ENCODE peak calls at places on chromosomes 16 and 17, in ten cellular contexts. One of them, this sample, is unnamed.
A peak's percentile ranks its signal among the peaks of the same experiment; 100 is the strongest.

GRCh38 chr17:64152428-64153125 is 22.6 kb upstream of the ERN1 start:
- DNase-seq in nephron progenitor cell: no peak
- DNase-seq in fibroblast of pulmonary artery: no peak
- DNase-seq in adrenal gland: no peak
- DNase-seq in HL-60: no peak
- DNase-seq in NCI-H1436: no peak
- DNase-seq in ovary: no peak
- DNase-seq in stimulated activated effector memory CD8-positive, alpha-beta T cell treated with anti-CD3 and anti-CD28 coated beads, Interleukin-12 subunit alpha, Interleukin-12 subunit beta, amount 100 ng/mL, for 72 hours: no peak
- DNase-seq in left ventricle myocardium superior: no peak
- DNase-seq in stimulated activated naive CD8-positive, alpha-beta T cell treated with anti-CD3 and anti-CD28 coated beads, Interleukin-15, amount 100 ng/mL, for 72 hours: no peak
- DNase-seq in this sample: no peak

GRCh38 chr17:73045722-73046121 is 46.8 kb downstream of the SLC39A11 start:
- DNase-seq in nephron progenitor cell: no peak
- DNase-seq in fibroblast of pulmonary artery: no peak
- DNase-seq in adrenal gland: no peak
- DNase-seq in HL-60: no peak
- DNase-seq in NCI-H1436: no peak
- DNase-seq in ovary: no peak
- DNase-seq in stimulated activated effector memory CD8-positive, alpha-beta T cell treated with anti-CD3 and anti-CD28 coated beads, Interleukin-12 subunit alpha, Interleukin-12 subunit beta, amount 100 ng/mL, for 72 hours: no peak
- DNase-seq in left ventricle myocardium superior: peak; percentile 39
- DNase-seq in stimulated activated naive CD8-positive, alpha-beta T cell treated with anti-CD3 and anti-CD28 coated beads, Interleukin-15, amount 100 ng/mL, for 72 hours: no peak
- DNase-seq in this sample: no peak

GRCh38 chr17:38892083-38892482 is 22.2 kb downstream of the LASP1 start:
- DNase-seq in nephron progenitor cell: no peak
- DNase-seq in fibroblast of pulmonary artery: no peak
- DNase-seq in adrenal gland: no peak
- DNase-seq in HL-60: no peak
- DNase-seq in NCI-H1436: no peak
- DNase-seq in ovary: no peak
- DNase-seq in stimulated activated effector memory CD8-positive, alpha-beta T cell treated with anti-CD3 and anti-CD28 coated beads, Interleukin-12 subunit alpha, Interleukin-12 subunit beta, amount 100 ng/mL, for 72 hours: no peak
- DNase-seq in left ventricle myocardium superior: no peak
- DNase-seq in stimulated activated naive CD8-positive, alpha-beta T cell treated with anti-CD3 and anti-CD28 coated beads, Interleukin-15, amount 100 ng/mL, for 72 hours: no peak
- DNase-seq in this sample: no peak

GRCh38 chr16:15516609-15517008 is 82.2 kb downstream of the BMERB1 start:
- DNase-seq in nephron progenitor cell: no peak
- DNase-seq in fibroblast of pulmonary artery: no peak
- DNase-seq in adrenal gland: no peak
- DNase-seq in HL-60: no peak
- DNase-seq in NCI-H1436: no peak
- DNase-seq in ovary: no peak
- DNase-seq in stimulated activated effector memory CD8-positive, alpha-beta T cell treated with anti-CD3 and anti-CD28 coated beads, Interleukin-12 subunit alpha, Interleukin-12 subunit beta, amount 100 ng/mL, for 72 hours: no peak
- DNase-seq in left ventricle myocardium superior: no peak
- DNase-seq in stimulated activated naive CD8-positive, alpha-beta T cell treated with anti-CD3 and anti-CD28 coated beads, Interleukin-15, amount 100 ng/mL, for 72 hours: no peak
- DNase-seq in this sample: no peak

GRCh38 chr17:2259769-2260536 is 43.6 kb downstream of the SMG6 start:
- DNase-seq in nephron progenitor cell: no peak
- DNase-seq in fibroblast of pulmonary artery: peak; percentile 26
- DNase-seq in adrenal gland: no peak
- DNase-seq in HL-60: no peak
- DNase-seq in NCI-H1436: no peak
- DNase-seq in ovary: no peak
- DNase-seq in stimulated activated effector memory CD8-positive, alpha-beta T cell treated with anti-CD3 and anti-CD28 coated beads, Interleukin-12 subunit alpha, Interleukin-12 subunit beta, amount 100 ng/mL, for 72 hours: peak; percentile 45
- DNase-seq in left ventricle myocardium superior: no peak
- DNase-seq in stimulated activated naive CD8-positive, alpha-beta T cell treated with anti-CD3 and anti-CD28 coated beads, Interleukin-15, amount 100 ng/mL, for 72 hours: peak; percentile 78
- DNase-seq in this sample: no peak

GRCh38 chr16:22692916-22693646 is 120.9 kb upstream of the HS3ST2 start:
- DNase-seq in nephron progenitor cell: no peak
- DNase-seq in fibroblast of pulmonary artery: no peak
- DNase-seq in adrenal gland: no peak
- DNase-seq in HL-60: no peak
- DNase-seq in NCI-H1436: no peak
- DNase-seq in ovary: no peak
- DNase-seq in stimulated activated effector memory CD8-positive, alpha-beta T cell treated with anti-CD3 and anti-CD28 coated beads, Interleukin-12 subunit alpha, Interleukin-12 subunit beta, amount 100 ng/mL, for 72 hours: no peak
- DNase-seq in left ventricle myocardium superior: no peak
- DNase-seq in stimulated activated naive CD8-positive, alpha-beta T cell treated with anti-CD3 and anti-CD28 coated beads, Interleukin-15, amount 100 ng/mL, for 72 hours: no peak
- DNase-seq in this sample: no peak

GRCh38 chr17:14143678-14144077 is 74.4 kb downstream of the COX10 start:
- DNase-seq in nephron progenitor cell: no peak
- DNase-seq in fibroblast of pulmonary artery: no peak
- DNase-seq in adrenal gland: no peak
- DNase-seq in HL-60: no peak
- DNase-seq in NCI-H1436: peak; percentile 62
- DNase-seq in ovary: no peak
- DNase-seq in stimulated activated effector memory CD8-positive, alpha-beta T cell treated with anti-CD3 and anti-CD28 coated beads, Interleukin-12 subunit alpha, Interleukin-12 subunit beta, amount 100 ng/mL, for 72 hours: no peak
- DNase-seq in left ventricle myocardium superior: no peak
- DNase-seq in stimulated activated naive CD8-positive, alpha-beta T cell treated with anti-CD3 and anti-CD28 coated beads, Interleukin-15, amount 100 ng/mL, for 72 hours: no peak
- DNase-seq in this sample: no peak

GRCh38 chr17:71917715-71918114 is 203.1 kb upstream of the SOX9 start:
- DNase-seq in nephron progenitor cell: no peak
- DNase-seq in fibroblast of pulmonary artery: no peak
- DNase-seq in adrenal gland: no peak
- DNase-seq in HL-60: no peak
- DNase-seq in NCI-H1436: no peak
- DNase-seq in ovary: no peak
- DNase-seq in stimulated activated effector memory CD8-positive, alpha-beta T cell treated with anti-CD3 and anti-CD28 coated beads, Interleukin-12 subunit alpha, Interleukin-12 subunit beta, amount 100 ng/mL, for 72 hours: no peak
- DNase-seq in left ventricle myocardium superior: no peak
- DNase-seq in stimulated activated naive CD8-positive, alpha-beta T cell treated with anti-CD3 and anti-CD28 coated beads, Interleukin-15, amount 100 ng/mL, for 72 hours: no peak
- DNase-seq in this sample: no peak

GRCh38 chr17:69480197-69480596 is 65.7 kb downstream of the MAP2K6 start:
- DNase-seq in nephron progenitor cell: no peak
- DNase-seq in fibroblast of pulmonary artery: no peak
- DNase-seq in adrenal gland: no peak
- DNase-seq in HL-60: no peak
- DNase-seq in NCI-H1436: no peak
- DNase-seq in ovary: no peak
- DNase-seq in stimulated activated effector memory CD8-positive, alpha-beta T cell treated with anti-CD3 and anti-CD28 coated beads, Interleukin-12 subunit alpha, Interleukin-12 subunit beta, amount 100 ng/mL, for 72 hours: no peak
- DNase-seq in left ventricle myocardium superior: peak; percentile 34
- DNase-seq in stimulated activated naive CD8-positive, alpha-beta T cell treated with anti-CD3 and anti-CD28 coated beads, Interleukin-15, amount 100 ng/mL, for 72 hours: no peak
- DNase-seq in this sample: no peak

GRCh38 chr17:10073905-10074304 is 124.5 kb downstream of the GAS7 start:
- DNase-seq in nephron progenitor cell: no peak
- DNase-seq in fibroblast of pulmonary artery: no peak
- DNase-seq in adrenal gland: no peak
- DNase-seq in HL-60: no peak
- DNase-seq in NCI-H1436: no peak
- DNase-seq in ovary: no peak
- DNase-seq in stimulated activated effector memory CD8-positive, alpha-beta T cell treated with anti-CD3 and anti-CD28 coated beads, Interleukin-12 subunit alpha, Interleukin-12 subunit beta, amount 100 ng/mL, for 72 hours: no peak
- DNase-seq in left ventricle myocardium superior: peak; percentile 51
- DNase-seq in stimulated activated naive CD8-positive, alpha-beta T cell treated with anti-CD3 and anti-CD28 coated beads, Interleukin-15, amount 100 ng/mL, for 72 hours: no peak
- DNase-seq in this sample: no peak

GRCh38 chr16:11359370-11359769 is 14.1 kb downstream of the RMI2 start:
- DNase-seq in nephron progenitor cell: peak; percentile 21
- DNase-seq in fibroblast of pulmonary artery: no peak
- DNase-seq in adrenal gland: no peak
- DNase-seq in HL-60: no peak
- DNase-seq in NCI-H1436: no peak
- DNase-seq in ovary: no peak
- DNase-seq in stimulated activated effector memory CD8-positive, alpha-beta T cell treated with anti-CD3 and anti-CD28 coated beads, Interleukin-12 subunit alpha, Interleukin-12 subunit beta, amount 100 ng/mL, for 72 hours: no peak
- DNase-seq in left ventricle myocardium superior: no peak
- DNase-seq in stimulated activated naive CD8-positive, alpha-beta T cell treated with anti-CD3 and anti-CD28 coated beads, Interleukin-15, amount 100 ng/mL, for 72 hours: no peak
- DNase-seq in this sample: no peak

GRCh38 chr17:65514082-65514481 is 47.4 kb downstream of the AXIN2 start:
- DNase-seq in nephron progenitor cell: no peak
- DNase-seq in fibroblast of pulmonary artery: peak; percentile 59
- DNase-seq in adrenal gland: no peak
- DNase-seq in HL-60: no peak
- DNase-seq in NCI-H1436: no peak
- DNase-seq in ovary: no peak
- DNase-seq in stimulated activated effector memory CD8-positive, alpha-beta T cell treated with anti-CD3 and anti-CD28 coated beads, Interleukin-12 subunit alpha, Interleukin-12 subunit beta, amount 100 ng/mL, for 72 hours: no peak
- DNase-seq in left ventricle myocardium superior: no peak
- DNase-seq in stimulated activated naive CD8-positive, alpha-beta T cell treated with anti-CD3 and anti-CD28 coated beads, Interleukin-15, amount 100 ng/mL, for 72 hours: no peak
- DNase-seq in this sample: no peak

GRCh38 chr16:12874135-12874534 is 27.3 kb upstream of the SHISA9 start:
- DNase-seq in nephron progenitor cell: no peak
- DNase-seq in fibroblast of pulmonary artery: peak; percentile 34
- DNase-seq in adrenal gland: no peak
- DNase-seq in HL-60: no peak
- DNase-seq in NCI-H1436: no peak
- DNase-seq in ovary: no peak
- DNase-seq in stimulated activated effector memory CD8-positive, alpha-beta T cell treated with anti-CD3 and anti-CD28 coated beads, Interleukin-12 subunit alpha, Interleukin-12 subunit beta, amount 100 ng/mL, for 72 hours: no peak
- DNase-seq in left ventricle myocardium superior: no peak
- DNase-seq in stimulated activated naive CD8-positive, alpha-beta T cell treated with anti-CD3 and anti-CD28 coated beads, Interleukin-15, amount 100 ng/mL, for 72 hours: no peak
- DNase-seq in this sample: no peak

GRCh38 chr17:28076138-28076537 is 33.7 kb downstream of the NLK start:
- DNase-seq in nephron progenitor cell: no peak
- DNase-seq in fibroblast of pulmonary artery: no peak
- DNase-seq in adrenal gland: no peak
- DNase-seq in HL-60: no peak
- DNase-seq in NCI-H1436: no peak
- DNase-seq in ovary: no peak
- DNase-seq in stimulated activated effector memory CD8-positive, alpha-beta T cell treated with anti-CD3 and anti-CD28 coated beads, Interleukin-12 subunit alpha, Interleukin-12 subunit beta, amount 100 ng/mL, for 72 hours: no peak
- DNase-seq in left ventricle myocardium superior: no peak
- DNase-seq in stimulated activated naive CD8-positive, alpha-beta T cell treated with anti-CD3 and anti-CD28 coated beads, Interleukin-15, amount 100 ng/mL, for 72 hours: no peak
- DNase-seq in this sample: no peak

GRCh38 chr17:65799869-65800268 is 238.4 kb upstream of the AXIN2 start:
- DNase-seq in nephron progenitor cell: no peak
- DNase-seq in fibroblast of pulmonary artery: no peak
- DNase-seq in adrenal gland: no peak
- DNase-seq in HL-60: no peak
- DNase-seq in NCI-H1436: no peak
- DNase-seq in ovary: no peak
- DNase-seq in stimulated activated effector memory CD8-positive, alpha-beta T cell treated with anti-CD3 and anti-CD28 coated beads, Interleukin-12 subunit alpha, Interleukin-12 subunit beta, amount 100 ng/mL, for 72 hours: no peak
- DNase-seq in left ventricle myocardium superior: no peak
- DNase-seq in stimulated activated naive CD8-positive, alpha-beta T cell treated with anti-CD3 and anti-CD28 coated beads, Interleukin-15, amount 100 ng/mL, for 72 hours: no peak
- DNase-seq in this sample: no peak

GRCh38 chr17:10265100-10265810 is 66.8 kb upstream of the GAS7 start:
- DNase-seq in nephron progenitor cell: no peak
- DNase-seq in fibroblast of pulmonary artery: no peak
- DNase-seq in adrenal gland: no peak
- DNase-seq in HL-60: no peak
- DNase-seq in NCI-H1436: no peak
- DNase-seq in ovary: no peak
- DNase-seq in stimulated activated effector memory CD8-positive, alpha-beta T cell treated with anti-CD3 and anti-CD28 coated beads, Interleukin-12 subunit alpha, Interleukin-12 subunit beta, amount 100 ng/mL, for 72 hours: no peak
- DNase-seq in left ventricle myocardium superior: no peak
- DNase-seq in stimulated activated naive CD8-positive, alpha-beta T cell treated with anti-CD3 and anti-CD28 coated beads, Interleukin-15, amount 100 ng/mL, for 72 hours: no peak
- DNase-seq in this sample: no peak

GRCh38 chr16:12695454-12695853 is 108.2 kb downstream of the CPPED1 start:
- DNase-seq in nephron progenitor cell: no peak
- DNase-seq in fibroblast of pulmonary artery: no peak
- DNase-seq in adrenal gland: no peak
- DNase-seq in HL-60: no peak
- DNase-seq in NCI-H1436: no peak
- DNase-seq in ovary: no peak
- DNase-seq in stimulated activated effector memory CD8-positive, alpha-beta T cell treated with anti-CD3 and anti-CD28 coated beads, Interleukin-12 subunit alpha, Interleukin-12 subunit beta, amount 100 ng/mL, for 72 hours: no peak
- DNase-seq in left ventricle myocardium superior: no peak
- DNase-seq in stimulated activated naive CD8-positive, alpha-beta T cell treated with anti-CD3 and anti-CD28 coated beads, Interleukin-15, amount 100 ng/mL, for 72 hours: no peak
- DNase-seq in this sample: no peak

GRCh38 chr17:21376835-21377690 is 906 bp downstream of the KCNJ12 start:
- DNase-seq in nephron progenitor cell: peak; percentile 28
- DNase-seq in fibroblast of pulmonary artery: peak; percentile 16
- DNase-seq in adrenal gland: no peak
- DNase-seq in HL-60: peak; percentile 3
- DNase-seq in NCI-H1436: no peak
- DNase-seq in ovary: no peak
- DNase-seq in stimulated activated effector memory CD8-positive, alpha-beta T cell treated with anti-CD3 and anti-CD28 coated beads, Interleukin-12 subunit alpha, Interleukin-12 subunit beta, amount 100 ng/mL, for 72 hours: no peak
- DNase-seq in left ventricle myocardium superior: peak; percentile 66
- DNase-seq in stimulated activated naive CD8-positive, alpha-beta T cell treated with anti-CD3 and anti-CD28 coated beads, Interleukin-15, amount 100 ng/mL, for 72 hours: no peak
- DNase-seq in this sample: peak; percentile 46

GRCh38 chr16:67883872-67884261 is 818 bp upstream of the NRN1L start:
- DNase-seq in nephron progenitor cell: peak; percentile 79
- DNase-seq in fibroblast of pulmonary artery: peak; percentile 56
- DNase-seq in adrenal gland: peak; percentile 36
- DNase-seq in HL-60: no peak
- DNase-seq in NCI-H1436: peak; percentile 55
- DNase-seq in ovary: peak; percentile 74
- DNase-seq in stimulated activated effector memory CD8-positive, alpha-beta T cell treated with anti-CD3 and anti-CD28 coated beads, Interleukin-12 subunit alpha, Interleukin-12 subunit beta, amount 100 ng/mL, for 72 hours: peak; percentile 68
- DNase-seq in left ventricle myocardium superior: peak; percentile 79
- DNase-seq in stimulated activated naive CD8-positive, alpha-beta T cell treated with anti-CD3 and anti-CD28 coated beads, Interleukin-15, amount 100 ng/mL, for 72 hours: peak; percentile 73
- DNase-seq in this sample: peak; percentile 63

This sample was measured in left cardiac atrium.